ENCODE peak calls at places on chromosomes 2 and 18, in ten cellular contexts. Q is HCT116, C is body of pancreas, D is stomach, G is gastrocnemius medialis, T is tibial artery, P is GM23248, F is MM.1S, K is psoas muscle, Z is neuronal stem cell. R is an unnamed sample. For H3K9me3, the result is how much of the 10 kb centered on the place peaks cover.

GRCh38 chr2:45578056-45578843 is 32.8 kb downstream of the SRBD1 start:
- DNase-seq in Q (no peak), C (no peak), D (no peak), G (no peak), T (no peak), P (peak), F (peak), K (no peak), Z (no peak), R (no peak)

GRCh38 chr2:42300527-42300926 is 60.5 kb downstream of the COX7A2L start:
- DNase-seq in Q (no peak), C (no peak), D (no peak), G (no peak), T (no peak), P (no peak), F (no peak), K (no peak), Z (no peak), R (no peak)

GRCh38 chr18:79680100-79680879 is 687 bp downstream of the CTDP1 start:
- DNase-seq in Q (no peak), C (peak), D (peak), G (no peak), T (no peak), P (peak), F (peak), K (peak), Z (peak), R (peak)

GRCh38 chr2:72770879-72771461 is 54.9 kb downstream of the EXOC6B start:
- DNase-seq in Q (peak), C (peak), D (peak), G (peak), T (peak), P (peak), F (peak), K (no peak), Z (peak), R (peak)

GRCh38 chr2:201218780-201219179 is 35.8 kb downstream of the CASP10 start:
- DNase-seq in Q (no peak), C (no peak), D (no peak), G (no peak), T (no peak), P (peak), F (no peak), K (no peak), Z (no peak), R (no peak)

GRCh38 chr2:11079131-11079824 is 76.0 kb upstream of the SLC66A3 start:
- DNase-seq in Q (no peak), C (no peak), D (no peak), G (no peak), T (no peak), P (no peak), F (no peak), K (no peak), Z (no peak), R (no peak)

GRCh38 chr18:57436193-57436964 is 1.2 kb downstream of the ONECUT2 start:
- DNase-seq in Q (no peak), C (no peak), D (no peak), G (no peak), T (no peak), P (no peak), F (no peak), K (no peak), Z (no peak), R (no peak)

GRCh38 chr2:192414794-192415193 is 220.1 kb upstream of the TMEFF2 start:
- DNase-seq in Q (no peak), C (no peak), D (no peak), G (no peak), T (no peak), P (no peak), F (no peak), K (no peak), Z (no peak), R (no peak)

GRCh38 chr2:195613922-195614321 is 43.1 kb upstream of the SLC39A10 start:
- DNase-seq in Q (no peak), C (no peak), D (no peak), G (no peak), T (no peak), P (peak), F (no peak), K (no peak), Z (no peak), R (no peak)

GRCh38 chr2:159658887-159659437 is 42.6 kb upstream of the BAZ2B start:
- DNase-seq in Q (no peak), C (no peak), D (no peak), G (no peak), T (peak), P (peak), F (no peak), K (peak), Z (no peak), R (peak)

GRCh38 chr2:170341684-170342631 is 164.0 kb downstream of the MYO3B start:
- DNase-seq in Q (no peak), C (no peak), D (no peak), G (no peak), T (no peak), P (no peak), F (no peak), K (no peak), Z (no peak), R (no peak)

GRCh38 chr2:71101656-71102055 is 28.4 kb downstream of the MCEE start:
- DNase-seq in Q (no peak), C (no peak), D (no peak), G (no peak), T (no peak), P (peak), F (peak), K (no peak), Z (no peak), R (no peak)

GRCh38 chr18:22337311-22337710 is 80.4 kb downstream of the CTAGE1 start:
- DNase-seq in Q (no peak), C (no peak), D (no peak), G (no peak), T (no peak), P (peak), F (no peak), K (no peak), Z (no peak), R (no peak)

GRCh38 chr18:54284967-54285785 is 15.9 kb downstream of the POLI start:
- DNase-seq in Q (no peak), C (no peak), D (no peak), G (no peak), T (no peak), P (peak), F (peak), K (no peak), Z (no peak), R (no peak)

GRCh38 chr2:88190808-88191721 is 20.9 kb downstream of the THNSL2 start:
- DNase-seq in Q (peak), C (peak), D (no peak), G (no peak), T (no peak), P (peak), F (peak), K (no peak), Z (peak), R (no peak)

GRCh38 chr2:104750061-104750460 is 103.9 kb upstream of the POU3F3 start:
- DNase-seq in Q (no peak), C (no peak), D (no peak), G (no peak), T (no peak), P (no peak), F (no peak), K (no peak), Z (no peak), R (no peak)

GRCh38 chr2:73930386-73930785 is 3.7 kb downstream of the DGUOK start:
- DNase-seq in Q (no peak), C (no peak), D (no peak), G (no peak), T (no peak), P (no peak), F (no peak), K (no peak), Z (no peak), R (no peak)

GRCh38 chr2:153866595-153866994 is 5.1 kb upstream of the GALNT13 start:
- DNase-seq in Q (no peak), C (no peak), D (no peak), G (no peak), T (no peak), P (no peak), F (no peak), K (no peak), Z (no peak), R (no peak)

GRCh38 chr2:148982282-148982681 is 56.2 kb upstream of the LYPD6B start:
- DNase-seq in Q (no peak), C (no peak), D (no peak), G (no peak), T (no peak), P (no peak), F (no peak), K (no peak), Z (no peak), R (no peak)

GRCh38 chr2:18987592-18988073 is 370.8 kb downstream of the OSR1 start:
- DNase-seq in Q (peak), C (peak), D (peak), G (peak), T (peak), P (peak), F (no peak), K (peak), Z (no peak), R (peak)

GRCh38 chr2:172836386-172837200 is 100.9 kb downstream of the RAPGEF4 start:
- DNase-seq in Q (peak), C (no peak), D (no peak), G (no peak), T (no peak), P (peak), F (no peak), K (no peak), Z (no peak), R (no peak)
- H3K27ac ChIP-seq in Q (no peak), C (no peak), D (peak), G (peak), T (no peak), P (peak), F (no peak), K (peak), Z (no peak), R (no peak)

DNA sequence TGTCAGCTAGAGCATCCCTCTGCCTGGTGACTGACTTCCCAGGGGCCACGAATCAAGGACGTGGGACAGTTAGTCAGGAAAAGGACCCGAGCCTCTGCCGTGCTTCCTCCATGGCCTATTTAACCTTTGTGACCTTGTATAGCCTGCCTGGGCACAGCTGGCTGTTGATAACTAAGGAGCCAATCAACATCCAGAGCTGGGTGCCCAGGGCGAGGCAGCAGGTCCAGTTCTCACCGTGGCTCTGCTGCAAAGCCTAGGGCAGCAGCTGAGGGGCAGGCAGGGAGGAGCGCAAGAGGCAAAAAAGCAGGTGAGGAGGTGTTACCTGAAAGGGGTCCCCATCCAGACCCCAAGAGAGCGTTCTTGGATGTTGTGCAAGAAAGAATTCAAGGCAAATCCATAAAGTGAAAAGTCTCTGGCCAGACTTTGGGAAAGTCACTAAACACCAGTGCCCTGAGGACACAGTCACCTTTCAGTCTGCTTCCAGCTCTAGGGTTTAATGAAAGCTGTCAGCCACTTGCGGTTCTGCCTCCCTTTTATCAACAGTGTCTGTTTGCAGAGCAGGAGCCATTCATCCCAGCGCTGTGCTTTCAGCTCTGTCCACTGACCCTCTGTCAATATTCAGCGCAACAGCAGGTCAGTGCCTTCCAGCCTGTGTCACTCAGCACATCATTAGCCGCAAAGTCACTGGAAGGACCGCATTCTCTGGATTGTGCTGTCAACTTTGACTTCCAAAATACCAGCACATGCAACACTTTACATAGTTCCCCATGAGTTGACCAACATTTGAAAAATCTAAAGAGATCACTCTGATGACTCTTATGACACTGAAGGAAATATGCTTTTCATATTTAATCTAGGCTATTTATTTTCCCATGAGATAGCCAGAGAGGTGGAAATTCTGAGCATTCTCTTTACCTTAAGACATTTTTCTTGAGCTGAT is 38.6 kb upstream of the ASAP2 start:
- DNase-seq in Q (no peak), C (no peak), D (peak), G (no peak), T (no peak), P (no peak), F (no peak), K (no peak), Z (no peak), R (no peak)
- H3K9me3 ChIP-seq in Q (under half), C (under half), D (under half), G (under half), T (under half), P (under half), F (under half), K (under half), Z (under half), R (under half)

GRCh38 chr2:222241054-222241453 is 57.7 kb downstream of the PAX3 start:
- DNase-seq in Q (no peak), C (no peak), D (no peak), G (no peak), T (no peak), P (no peak), F (no peak), K (no peak), Z (no peak), R (no peak)
- H3K4me3 ChIP-seq in Q (no peak), C (no peak), D (no peak), G (no peak), T (no peak), P (no peak), F (no peak), K (no peak), Z (no peak), R (no peak)

GRCh38 chr2:108905906-108906305 is 83.1 kb downstream of the EDAR start:
- DNase-seq in Q (no peak), C (no peak), D (no peak), G (no peak), T (no peak), P (no peak), F (no peak), K (no peak), Z (no peak), R (no peak)
- H3K27ac ChIP-seq in Q (no peak), C (peak), D (no peak), G (no peak), T (no peak), P (no peak), F (no peak), K (no peak), Z (no peak), R (no peak)

DNA sequence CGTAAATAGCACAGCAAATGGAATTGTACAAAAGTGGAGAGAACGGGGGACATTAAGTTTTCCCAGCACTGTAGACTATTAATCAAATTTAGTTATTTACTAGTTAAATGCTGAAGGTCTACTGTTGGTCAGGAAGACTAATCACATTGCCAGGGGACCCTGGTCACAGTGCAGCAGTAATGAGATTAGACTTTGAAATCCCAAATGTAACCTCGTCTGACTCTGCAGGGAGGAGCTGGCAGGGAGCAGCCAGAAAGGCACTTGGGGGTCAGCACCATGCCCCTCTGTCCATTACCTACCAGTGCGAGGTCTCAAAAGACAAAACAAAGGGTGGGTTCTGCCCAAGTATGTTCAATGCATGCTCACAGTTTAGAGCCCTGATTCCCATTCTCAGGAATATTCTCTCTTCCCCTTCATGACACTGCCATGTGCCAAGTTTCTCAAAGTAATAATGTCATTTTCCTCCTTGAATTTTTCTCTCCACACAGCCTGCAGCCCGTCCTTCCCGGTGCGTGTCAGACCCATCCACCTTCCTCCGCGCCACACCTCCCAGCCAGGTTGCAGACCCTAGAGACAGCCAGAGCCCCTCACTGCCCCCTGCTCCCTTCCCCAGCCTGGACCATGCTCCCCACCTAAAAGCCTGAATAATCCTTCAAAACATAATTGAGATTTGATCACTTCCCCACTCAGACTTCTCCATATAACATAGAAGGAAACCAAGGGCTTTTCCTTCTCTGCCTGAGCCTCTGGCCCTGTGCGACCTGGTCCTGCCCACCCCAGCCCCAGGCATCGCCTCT is 52.5 kb downstream of the TMEM18 start:
- DNase-seq in Q (no peak), C (no peak), D (no peak), G (no peak), T (no peak), P (no peak), F (no peak), K (no peak), Z (no peak), R (no peak)
- H3K9me3 ChIP-seq in Q (under half), C (under half), D (under half), G (under half), T (under half), P (under half), F (under half), K (under half), Z (under half), R (under half)

GRCh38 chr18:27185025-27185763 is at the start of gene CHST9:
- DNase-seq in Q (no peak), C (peak), D (peak), G (no peak), T (no peak), P (no peak), F (no peak), K (peak), Z (peak), R (no peak)
- H3K4me3 ChIP-seq in Q (no peak), C (peak), D (peak), G (peak), T (no peak), P (no peak), F (peak), K (peak), Z (peak), R (peak)